ENCODE peak calls at places on chromosome 15, in five cellular contexts. One of them, this sample, is unnamed. For H3K4me1, the result is how much of the 10 kb centered on the place peaks cover.

GRCh38 chr15:73988075-73988969 is 3.8 kb downstream of the STOML1 start:
- DNase-seq in neural progenitor cell: no peak
- DNase-seq in lung: no peak
- DNase-seq in A549: no peak
- DNase-seq in thoracic aorta: no peak
- DNase-seq in this sample: peak

GRCh38 chr15:95644476-95644875 is 686.0 kb upstream of the NR2F2 start:
- DNase-seq in neural progenitor cell: no peak
- DNase-seq in lung: no peak
- DNase-seq in A549: no peak
- DNase-seq in thoracic aorta: no peak
- DNase-seq in this sample: no peak

GRCh38 chr15:80199366-80199765 is 46.6 kb downstream of the FAH start:
- DNase-seq in neural progenitor cell: no peak
- DNase-seq in lung: no peak
- DNase-seq in A549: no peak
- DNase-seq in thoracic aorta: no peak
- DNase-seq in this sample: no peak

GRCh38 chr15:69390575-69390974 is 23.6 kb upstream of the KIF23 start:
- DNase-seq in neural progenitor cell: no peak
- DNase-seq in lung: no peak
- DNase-seq in A549: no peak
- DNase-seq in thoracic aorta: no peak
- DNase-seq in this sample: peak

GRCh38 chr15:95760508-95760907 is 570.0 kb upstream of the NR2F2 start:
- DNase-seq in neural progenitor cell: peak
- DNase-seq in lung: no peak
- DNase-seq in A549: no peak
- DNase-seq in thoracic aorta: no peak
- DNase-seq in this sample: no peak

GRCh38 chr15:56765252-56765651 is 31.9 kb upstream of the ZNF280D start:
- DNase-seq in neural progenitor cell: no peak
- DNase-seq in lung: no peak
- DNase-seq in A549: no peak
- DNase-seq in thoracic aorta: no peak
- DNase-seq in this sample: peak

GRCh38 chr15:98121514-98121913 is 161.0 kb downstream of the ARRDC4 start:
- DNase-seq in neural progenitor cell: no peak
- DNase-seq in lung: no peak
- DNase-seq in A549: no peak
- DNase-seq in thoracic aorta: no peak
- DNase-seq in this sample: no peak

GRCh38 chr15:48330855-48331795 is at the start of gene DUT:
- DNase-seq in neural progenitor cell: peak
- DNase-seq in lung: peak
- DNase-seq in A549: peak
- DNase-seq in thoracic aorta: peak
- DNase-seq in this sample: peak

GRCh38 chr15:60683156-60683555 is 204.2 kb upstream of the ICE2 start:
- DNase-seq in neural progenitor cell: no peak
- DNase-seq in lung: no peak
- DNase-seq in A549: no peak
- DNase-seq in thoracic aorta: no peak
- DNase-seq in this sample: peak

GRCh38 chr15:92155941-92156340 is 237.7 kb upstream of the ST8SIA2 start:
- DNase-seq in neural progenitor cell: no peak
- DNase-seq in lung: no peak
- DNase-seq in A549: no peak
- DNase-seq in thoracic aorta: no peak
- DNase-seq in this sample: no peak

GRCh38 chr15:68059630-68060029 is 5.5 kb downstream of the PIAS1 start:
- DNase-seq in neural progenitor cell: no peak
- DNase-seq in lung: no peak
- DNase-seq in A549: no peak
- DNase-seq in thoracic aorta: no peak
- DNase-seq in this sample: no peak

GRCh38 chr15:68055224-68055705 is 1.1 kb downstream of the PIAS1 start:
- DNase-seq in neural progenitor cell: peak
- DNase-seq in lung: no peak
- DNase-seq in A549: no peak
- DNase-seq in thoracic aorta: no peak
- DNase-seq in this sample: peak

GRCh38 chr15:68056097-68056865 is 2.2 kb downstream of the PIAS1 start:
- DNase-seq in neural progenitor cell: peak
- DNase-seq in lung: no peak
- DNase-seq in A549: no peak
- DNase-seq in thoracic aorta: no peak
- DNase-seq in this sample: peak

GRCh38 chr15:68057089-68057488 is 3.0 kb downstream of the PIAS1 start:
- DNase-seq in neural progenitor cell: no peak
- DNase-seq in lung: no peak
- DNase-seq in A549: no peak
- DNase-seq in thoracic aorta: no peak
- DNase-seq in this sample: no peak

DNA sequence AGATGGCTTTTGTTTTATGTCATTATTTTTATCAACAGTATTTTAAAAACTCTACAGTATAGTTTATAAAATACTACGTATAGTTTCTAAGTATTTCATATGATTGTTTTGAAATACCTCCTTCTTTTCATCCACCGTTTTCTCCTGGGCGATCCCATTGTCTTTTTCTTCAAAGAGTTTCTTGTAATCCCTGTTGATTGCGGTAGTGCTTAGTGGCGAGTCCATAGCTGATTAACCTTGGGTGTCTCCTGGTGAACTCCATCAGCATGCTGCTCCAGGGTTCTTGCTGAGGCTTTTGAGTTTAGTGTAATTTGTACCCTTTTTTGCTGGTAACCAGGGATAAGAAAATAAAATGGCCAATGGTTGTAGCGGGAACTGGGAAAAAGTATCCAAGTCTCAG is 3.6 kb downstream of the PIAS1 start:
- DNase-seq in neural progenitor cell: peak
- DNase-seq in lung: no peak
- DNase-seq in A549: no peak
- DNase-seq in thoracic aorta: no peak
- DNase-seq in this sample: no peak
- H3K4me1 ChIP-seq in neural progenitor cell: half or more
- H3K4me1 ChIP-seq in lung: under half
- H3K4me1 ChIP-seq in A549: under half
- H3K4me1 ChIP-seq in thoracic aorta: under half
- H3K4me1 ChIP-seq in this sample: under half

DNA sequence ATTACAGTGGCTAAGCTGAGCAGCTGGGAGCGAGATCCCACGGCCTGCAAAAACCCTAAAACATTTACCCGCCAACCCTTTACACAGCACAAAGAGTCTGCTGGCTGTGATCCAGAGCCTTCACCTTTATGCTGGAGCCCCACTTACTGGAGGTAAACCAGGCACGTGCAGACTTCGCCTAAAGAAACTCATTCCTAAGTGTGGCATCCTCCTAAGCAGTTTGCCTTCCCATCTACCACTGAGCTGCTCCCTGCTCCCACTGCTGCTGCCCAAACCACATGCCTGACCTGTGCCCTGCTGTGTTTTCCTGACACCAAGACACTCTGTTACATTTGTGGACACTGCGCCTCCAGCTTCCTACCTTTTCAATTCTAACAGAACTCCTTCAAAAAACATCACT is 53.0 kb downstream of the CHSY1 start:
- DNase-seq in neural progenitor cell: no peak
- DNase-seq in lung: no peak
- DNase-seq in A549: no peak
- DNase-seq in thoracic aorta: no peak
- DNase-seq in this sample: peak
- H3K4me1 ChIP-seq in neural progenitor cell: under half
- H3K4me1 ChIP-seq in lung: under half
- H3K4me1 ChIP-seq in A549: half or more
- H3K4me1 ChIP-seq in thoracic aorta: half or more
- H3K4me1 ChIP-seq in this sample: under half

DNA sequence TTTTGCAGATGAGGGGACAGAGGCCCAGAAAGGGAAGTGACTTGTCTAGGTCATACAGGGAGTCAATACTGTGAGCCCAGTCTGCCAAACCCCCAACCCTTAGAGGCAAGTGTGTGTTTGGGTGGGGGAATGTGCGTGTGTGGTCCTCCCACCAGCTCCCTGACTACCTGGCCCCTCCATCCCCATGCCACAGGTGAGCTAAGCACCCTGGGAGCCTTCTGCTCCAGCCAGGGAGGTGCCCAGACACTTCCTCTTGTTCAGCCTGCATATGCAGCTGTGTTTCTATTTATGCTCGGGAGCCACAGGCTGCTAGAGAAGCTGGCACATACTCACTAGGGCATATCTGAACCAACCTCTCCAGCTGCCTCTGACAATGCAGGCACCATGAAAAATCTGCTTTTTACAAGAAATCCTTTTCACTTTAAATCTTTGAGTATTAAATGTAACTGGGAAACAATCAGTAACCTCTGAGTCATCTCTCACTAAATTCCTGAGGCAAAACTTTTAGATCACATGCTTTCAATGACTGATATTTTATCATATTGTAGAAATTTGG is 20.7 kb downstream of the TBC1D2B start:
- DNase-seq in neural progenitor cell: no peak
- DNase-seq in lung: no peak
- DNase-seq in A549: no peak
- DNase-seq in thoracic aorta: no peak
- DNase-seq in this sample: peak
- H3K4me1 ChIP-seq in neural progenitor cell: under half
- H3K4me1 ChIP-seq in lung: under half
- H3K4me1 ChIP-seq in A549: under half
- H3K4me1 ChIP-seq in thoracic aorta: half or more
- H3K4me1 ChIP-seq in this sample: under half

DNA sequence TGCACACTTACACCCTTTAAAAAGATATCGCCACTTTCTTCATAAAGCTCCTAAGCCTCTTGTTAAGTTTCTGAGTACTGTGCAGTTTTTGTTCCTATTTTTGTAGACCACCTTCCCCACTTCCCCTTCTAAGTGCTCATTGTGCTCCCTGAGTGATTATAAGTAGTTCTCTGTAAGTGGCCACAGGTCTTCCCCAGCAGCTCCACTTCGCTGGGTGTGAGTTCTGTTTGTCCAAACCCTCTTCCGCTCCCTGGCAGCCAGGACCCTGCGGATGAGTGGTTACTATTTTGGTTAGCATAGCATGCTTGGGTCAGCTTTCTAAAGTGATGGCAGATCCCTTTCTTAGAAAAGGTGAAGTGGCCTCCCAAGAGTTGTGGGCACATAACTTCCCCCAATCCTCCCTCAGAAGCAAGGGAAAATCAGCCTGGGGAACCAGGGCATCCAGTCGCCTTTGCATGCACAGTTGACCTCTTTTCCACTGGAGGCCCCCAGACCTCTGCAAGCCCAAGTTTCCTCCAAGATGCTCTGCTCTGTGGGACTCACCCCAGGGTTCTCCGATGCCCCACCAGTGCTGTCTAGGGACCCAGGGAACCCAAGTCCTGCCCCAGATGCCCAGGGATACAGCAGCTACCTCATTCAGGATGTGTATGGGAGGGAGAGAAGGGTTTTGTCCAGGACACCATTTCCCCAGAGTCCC is 69.6 kb downstream of the ATP10A start:
- DNase-seq in neural progenitor cell: no peak
- DNase-seq in lung: no peak
- DNase-seq in A549: no peak
- DNase-seq in thoracic aorta: no peak
- DNase-seq in this sample: no peak
- H3K4me1 ChIP-seq in neural progenitor cell: under half
- H3K4me1 ChIP-seq in lung: under half
- H3K4me1 ChIP-seq in A549: under half
- H3K4me1 ChIP-seq in thoracic aorta: half or more
- H3K4me1 ChIP-seq in this sample: under half

DNA sequence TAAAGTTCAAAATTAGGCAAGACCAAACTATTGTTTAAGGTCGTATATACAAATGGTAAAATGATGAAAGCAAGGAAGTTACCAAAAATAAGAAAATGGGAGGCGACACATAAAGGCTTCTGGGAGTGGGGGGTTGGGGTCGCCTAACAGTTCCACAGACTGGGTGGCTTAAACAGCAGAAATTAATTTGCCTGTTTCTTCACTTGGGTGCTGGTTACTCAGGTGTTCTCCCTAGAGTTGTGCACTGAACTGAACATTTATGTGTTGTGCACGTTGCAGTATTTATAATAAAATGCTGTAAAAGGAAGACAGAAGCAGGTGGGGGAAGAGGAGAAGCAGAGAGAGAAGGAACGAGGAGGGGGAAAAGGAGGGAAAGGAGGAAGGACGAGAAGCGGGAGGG is 10.5 kb upstream of the RNU6-1 start:
- DNase-seq in neural progenitor cell: no peak
- DNase-seq in lung: no peak
- DNase-seq in A549: no peak
- DNase-seq in thoracic aorta: no peak
- DNase-seq in this sample: no peak
- H3K4me1 ChIP-seq in neural progenitor cell: under half
- H3K4me1 ChIP-seq in lung: under half
- H3K4me1 ChIP-seq in A549: under half
- H3K4me1 ChIP-seq in thoracic aorta: under half
- H3K4me1 ChIP-seq in this sample: under half

This sample was measured in astrocyte.